ENCODE peak calls at places on chromosomes 16 and 17, in five cellular contexts. Z is GM12891, Y is GM12878, G is H1, I is K562. E is an unnamed sample.

GRCh38 chr16:22189473-22190168 is 16.5 kb upstream of the EEF2K start:
- DNase-seq in Z (no peak), Y (no peak), G (no peak), I (no peak), E (no peak)

GRCh38 chr16:57061084-57061905 is 31.1 kb upstream of the CPNE2 start:
- DNase-seq in Z (no peak), Y (no peak), G (no peak), I (no peak), E (no peak)

GRCh38 chr17:6657633-6658287 is 6.2 kb downstream of the C17orf100 start:
- DNase-seq in Z (no peak), Y (no peak), G (no peak), I (no peak), E (no peak)

GRCh38 chr17:68807998-68808772 is 147.0 kb downstream of the ABCA8 start:
- DNase-seq in Z (no peak), Y (no peak), G (no peak), I (no peak), E (no peak)

GRCh38 chr16:53069772-53070171 is 15.0 kb downstream of the CHD9 start:
- DNase-seq in Z (no peak), Y (no peak), G (no peak), I (no peak), E (no peak)

GRCh38 chr16:2765462-2766404 is 11.3 kb downstream of the ELOB start:
- DNase-seq in Z (no peak), Y (no peak), G (no peak), I (no peak), E (no peak)

GRCh38 chr17:13874817-13875216 is 194.5 kb upstream of the COX10 start:
- DNase-seq in Z (no peak), Y (no peak), G (no peak), I (no peak), E (no peak)

GRCh38 chr16:591892-592517 is 2.1 kb downstream of the RAB40C start:
- DNase-seq in Z (no peak), Y (no peak), G (no peak), I (no peak), E (no peak)

GRCh38 chr17:4833941-4834501 is 881 bp downstream of the MINK1 start:
- DNase-seq in Z (no peak), Y (no peak), G (no peak), I (no peak), E (no peak)

GRCh38 chr17:64940055-64940454 is 20.8 kb upstream of the LRRC37A3 start:
- DNase-seq in Z (no peak), Y (no peak), G (no peak), I (no peak), E (no peak)

DNA sequence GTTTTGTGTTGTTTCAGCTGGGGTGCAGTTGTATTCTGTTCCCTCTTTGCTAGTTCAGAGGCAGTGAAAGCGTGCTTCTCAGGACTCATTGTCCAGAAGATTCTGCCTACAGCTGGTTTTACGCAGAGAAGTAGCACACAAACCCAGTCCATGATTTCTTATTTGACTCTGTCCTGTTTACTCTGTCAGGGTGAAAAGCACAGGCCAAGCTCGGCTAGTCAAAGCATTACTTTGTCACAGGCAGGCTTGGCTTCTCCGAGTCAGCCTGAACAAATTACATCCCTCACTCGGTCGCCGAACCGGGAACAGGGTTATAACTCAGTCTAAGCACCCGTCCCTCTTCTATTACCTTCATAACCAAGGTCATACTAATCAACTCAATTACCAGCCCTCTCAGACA is 435.0 kb downstream of the MAF start:
- DNase-seq in Z (no peak), Y (no peak), G (no peak), I (no peak), E (no peak)
- TF ChIP-seq POLR2AphosphoS5 in Z (no peak), Y (no peak), G (no peak), I (no peak), E (no peak)

GRCh38 chr17:31400481-31400950 is 9.0 kb downstream of the RAB11FIP4 start:
- DNase-seq in Z (no peak), Y (no peak), G (no peak), I (no peak), E (no peak)

GRCh38 chr17:31394544-31394943 is 3.1 kb downstream of the RAB11FIP4 start:
- DNase-seq in Z (peak; percentile 54), Y (no peak), G (peak; percentile 53), I (peak; percentile 75), E (no peak)

GRCh38 chr17:31401456-31402254 is 10.2 kb downstream of the RAB11FIP4 start:
- DNase-seq in Z (no peak), Y (no peak), G (no peak), I (no peak), E (no peak)

GRCh38 chr17:31397256-31397939 is 5.9 kb downstream of the RAB11FIP4 start:
- DNase-seq in Z (no peak), Y (no peak), G (no peak), I (no peak), E (no peak)

DNA sequence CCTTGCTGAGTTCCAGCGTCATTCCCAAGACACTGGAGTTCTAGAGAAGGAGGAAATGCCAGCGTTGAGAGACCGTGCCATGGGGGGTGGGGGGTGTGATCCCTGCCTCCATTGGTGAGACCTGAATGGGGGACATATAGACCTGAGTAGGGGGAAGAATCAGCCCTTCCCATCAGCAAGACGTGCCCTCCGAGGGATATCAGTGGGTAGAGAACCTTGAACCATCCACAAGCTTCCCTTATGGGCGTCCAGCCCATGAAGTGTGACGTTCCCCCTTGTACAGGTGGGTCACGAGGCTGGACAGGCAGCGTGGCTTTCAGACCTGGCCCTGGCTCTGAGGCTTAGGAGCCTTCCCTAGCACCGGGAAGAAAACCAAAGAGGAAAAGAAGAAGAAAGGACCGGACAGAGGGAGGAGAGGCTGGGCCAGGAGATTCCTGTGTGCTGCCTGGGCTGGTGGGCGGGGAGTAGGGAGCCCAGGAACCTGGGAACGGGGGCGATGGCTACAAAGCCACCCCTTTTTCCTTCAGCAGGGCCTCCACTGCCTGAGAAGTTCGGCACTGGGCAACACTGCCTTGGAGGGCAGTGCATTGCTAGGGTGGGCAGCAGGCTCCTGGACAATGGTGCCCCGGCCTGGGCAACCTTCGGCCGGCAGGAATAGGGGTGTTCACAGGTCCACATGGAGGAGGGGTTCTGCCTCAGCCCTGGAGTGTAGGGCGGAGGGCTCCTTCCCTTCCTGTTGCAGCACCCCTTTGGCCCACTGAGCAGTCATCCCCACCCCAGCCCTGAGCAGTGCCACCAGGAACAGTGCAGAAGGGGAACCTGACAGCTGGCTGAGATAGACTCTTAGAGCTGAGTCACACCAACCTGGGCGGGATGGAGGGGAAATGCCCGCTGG is 7.2 kb downstream of the RAB11FIP4 start:
- DNase-seq in Z (no peak), Y (no peak), G (no peak), I (no peak), E (no peak)
- TF ChIP-seq POLR2A in Z (no peak), Y (no peak), G (no peak), I (no peak), E (no peak)

GRCh38 chr17:81558941-81559806 is 7.0 kb upstream of the FAAP100 start:
- DNase-seq in Z (no peak), Y (no peak), G (no peak), I (no peak), E (no peak)
- TF ChIP-seq TAF1 in Z (no peak), Y (no peak), G (no peak), I (no peak), E (no peak)

GRCh38 chr17:78925662-78926555 is 722 bp upstream of the TIMP2 start:
- DNase-seq in Z (no peak), Y (no peak), G (no peak), I (no peak), E (no peak)
- TF ChIP-seq POLR2AphosphoS5 in Z (no peak), Y (no peak), G (no peak), I (no peak), E (no peak)

GRCh38 chr17:29616300-29617048 is 6.2 kb downstream of the CORO6 start:
- DNase-seq in Z (no peak), Y (no peak), G (no peak), I (no peak), E (no peak)

GRCh38 chr17:29617125-29617480 is 5.6 kb downstream of the CORO6 start:
- DNase-seq in Z (peak; percentile 86), Y (no peak), G (no peak), I (peak; percentile 60), E (peak; percentile 88)

GRCh38 chr17:29615048-29615385 is 7.7 kb downstream of the CORO6 start:
- DNase-seq in Z (peak; percentile 49), Y (no peak), G (no peak), I (peak; percentile 56), E (no peak)

GRCh38 chr17:29614345-29615047 is 8.2 kb downstream of the CORO6 start:
- DNase-seq in Z (no peak), Y (no peak), G (no peak), I (no peak), E (no peak)

DNA sequence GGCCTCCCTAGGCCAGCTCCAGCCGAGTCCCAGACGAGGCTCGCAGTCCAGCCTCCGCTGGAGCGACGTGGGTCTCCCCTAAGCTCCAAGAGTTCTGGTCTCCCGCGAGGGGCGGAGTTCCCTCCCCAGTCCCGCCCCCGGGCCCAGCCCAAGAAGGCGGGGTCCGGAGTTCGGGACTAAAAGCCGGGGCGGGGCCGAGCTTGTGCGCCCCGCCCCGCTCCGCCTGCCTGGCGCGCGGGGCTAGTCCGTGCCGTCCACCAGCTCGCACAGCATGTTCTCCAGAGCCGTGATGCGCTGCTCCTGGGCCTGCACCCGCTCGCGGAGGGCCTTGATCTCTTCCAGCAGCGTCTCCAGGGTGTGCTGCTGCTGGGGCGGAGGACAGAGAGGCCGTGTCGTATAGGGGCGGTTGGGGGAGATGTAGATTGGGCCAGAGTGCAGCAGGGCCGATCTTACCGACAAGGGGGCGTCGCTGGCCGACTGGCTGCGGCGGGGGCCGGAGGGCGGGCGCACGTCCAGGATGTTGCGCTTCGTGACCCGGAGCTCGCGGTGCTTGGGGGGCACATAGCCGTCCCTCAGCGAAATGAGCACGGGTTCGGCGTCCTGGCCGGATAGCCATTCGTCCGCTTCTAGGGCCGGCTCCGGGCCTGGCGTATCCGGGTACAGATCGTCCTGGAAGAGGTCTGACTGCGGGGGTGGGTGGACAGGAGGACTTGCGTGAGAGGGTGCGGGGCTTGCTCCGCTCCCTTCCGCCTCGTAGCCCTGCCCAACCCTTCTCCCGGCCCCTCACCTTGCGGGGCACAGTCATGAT is 7.0 kb downstream of the CORO6 start:
- DNase-seq in Z (peak; percentile 90), Y (no peak), G (no peak), I (peak; percentile 97), E (peak; percentile 88)
- TF ChIP-seq POLR2A in Z (no peak), Y (no peak), G (no peak), I (peak; percentile 30), E (no peak)

DNA sequence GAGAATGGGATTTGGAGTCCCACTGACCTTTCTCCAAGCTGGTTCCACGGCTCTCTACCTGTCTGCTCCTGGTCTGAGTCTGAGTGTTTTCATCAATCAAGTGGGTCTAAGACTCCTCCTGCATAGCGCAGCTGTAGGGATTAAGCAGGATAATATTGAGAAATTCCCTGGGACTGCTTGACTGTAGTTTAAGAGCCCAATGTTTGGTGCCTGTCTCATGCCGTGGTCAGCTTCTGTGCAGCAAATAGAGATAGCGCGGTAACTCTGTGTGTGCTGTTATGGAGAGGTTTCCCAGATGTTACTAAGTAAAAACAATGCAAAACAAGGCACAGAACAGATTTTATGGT is 21.4 kb downstream of the RPTOR start:
- DNase-seq in Z (no peak), Y (no peak), G (no peak), I (no peak), E (no peak)
- TF ChIP-seq TAF1 in Z (no peak), Y (no peak), G (no peak), I (no peak), E (no peak)

E was measured in GM12892.